ENCODE peak calls at places on chromosomes 6 and 20, in ten cellular contexts. G is aorta; K is AG04450; I is small intestine; J is heart left ventricle; D is cardiac muscle cell; B is fibroblast of lung; Q is CD8-positive, alpha-beta memory T cell; V is Peyer's patch; O is CD8-positive, alpha-beta T cell. H is an unnamed sample.

GRCh38 chr20:44370639-44371218 is 15.2 kb downstream of the HNF4A start:
- DNase-seq in I (peak; percentile 70), G (no peak), Q (no peak), B (no peak), V (no peak), K (no peak), J (no peak), O (no peak), D (no peak), H (no peak)

GRCh38 chr6:56593801-56594318 is 48.8 kb downstream of the DST start:
- DNase-seq in J (no peak), K (no peak), V (no peak), I (no peak), O (no peak), B (peak; percentile 25), Q (no peak), D (peak; percentile 6), G (no peak), H (no peak)

GRCh38 chr6:11711644-11711993 is 67.0 kb downstream of the ADTRP start:
- DNase-seq in G (no peak), K (peak; percentile 37), J (no peak), Q (peak; percentile 37), B (peak; percentile 5), D (no peak), V (no peak), O (peak; percentile 49), I (no peak), H (no peak)

GRCh38 chr6:33850294-33850693 is 46.5 kb upstream of the MLN start:
- DNase-seq in G (no peak), J (no peak), V (no peak), K (no peak), B (no peak), D (no peak), O (no peak), I (no peak), Q (no peak), H (no peak)

GRCh38 chr20:44646641-44647274 is 4.7 kb downstream of the ADA start:
- DNase-seq in I (no peak), K (no peak), O (no peak), J (no peak), B (peak; percentile 49), V (peak; percentile 74), Q (no peak), G (no peak), D (peak; percentile 30), H (no peak)

GRCh38 chr6:4460595-4461475 is 315.4 kb upstream of the CDYL start:
- DNase-seq in Q (no peak), B (peak; percentile 70), J (peak; percentile 82), D (peak; percentile 72), G (peak; percentile 84), V (no peak), K (peak; percentile 23), O (no peak), I (no peak), H (no peak)

GRCh38 chr6:5446362-5447075 is 185.2 kb downstream of the FARS2 start:
- DNase-seq in G (no peak), D (no peak), V (no peak), J (no peak), Q (no peak), O (no peak), K (no peak), B (no peak), I (no peak), H (no peak)

GRCh38 chr6:160730911-160731310 is 28.9 kb downstream of the PLG start:
- DNase-seq in I (no peak), G (no peak), K (no peak), Q (no peak), V (no peak), D (no peak), J (no peak), O (no peak), B (no peak), H (peak; percentile 23)

GRCh38 chr20:38139919-38140753 is 24.9 kb downstream of the TGM2 start:
- DNase-seq in G (peak; percentile 65), K (no peak), V (no peak), D (peak; percentile 37), Q (no peak), O (no peak), B (peak; percentile 42), J (no peak), I (peak; percentile 82), H (peak; percentile 71)

GRCh38 chr20:57688295-57688694 is 21.5 kb downstream of the PMEPA1 start:
- DNase-seq in B (no peak), D (no peak), K (no peak), V (no peak), G (no peak), J (no peak), O (no peak), I (no peak), Q (no peak), H (no peak)

GRCh38 chr6:78483141-78483540 is 384.2 kb upstream of the IRAK1BP1 start:
- DNase-seq in I (no peak), J (no peak), O (no peak), D (no peak), K (no peak), G (no peak), V (no peak), Q (no peak), B (no peak), H (no peak)

GRCh38 chr20:33568378-33569289 is 78.7 kb downstream of the CBFA2T2 start:
- DNase-seq in D (no peak), K (no peak), O (no peak), G (no peak), Q (no peak), V (no peak), I (peak; percentile 32), B (peak; percentile 15), J (no peak), H (peak; percentile 94)

GRCh38 chr6:8336406-8336805 is 98.9 kb downstream of the SLC35B3 start:
- DNase-seq in D (no peak), I (no peak), Q (no peak), V (no peak), B (no peak), K (no peak), J (no peak), G (no peak), O (no peak), H (no peak)

GRCh38 chr20:56788041-56788670 is 159.1 kb downstream of the TFAP2C start:
- DNase-seq in K (peak; percentile 69), V (no peak), D (peak; percentile 98), Q (no peak), J (no peak), B (peak; percentile 95), G (no peak), I (no peak), O (no peak), H (no peak)

GRCh38 chr20:23357767-23358562 is 4.0 kb upstream of the GZF1 start:
- DNase-seq in O (peak; percentile 100), V (peak; percentile 100), B (peak; percentile 99), J (peak; percentile 100), I (peak; percentile 100), G (peak; percentile 100), K (peak; percentile 97), D (peak; percentile 100), Q (peak; percentile 99), H (peak; percentile 99)
- H3K27me3 ChIP-seq in O (no peaks in the 10 kb centered on the region), V (no peaks in the 10 kb centered on the region), B (no peaks in the 10 kb centered on the region), J (no peaks in the 10 kb centered on the region), I (no peaks in the 10 kb centered on the region), G (no peaks in the 10 kb centered on the region), K (no peaks in the 10 kb centered on the region), D (no peaks in the 10 kb centered on the region), Q (no peaks in the 10 kb centered on the region), H (no peaks in the 10 kb centered on the region)

GRCh38 chr6:147195987-147196386 is 8.2 kb upstream of the STXBP5 start:
- DNase-seq in I (no peak), O (no peak), V (no peak), B (no peak), K (no peak), D (no peak), J (no peak), G (no peak), Q (no peak), H (no peak)
- H3K27me3 ChIP-seq in I (no peaks in the 10 kb centered on the region), O (no peaks in the 10 kb centered on the region), V (no peaks in the 10 kb centered on the region), B (no peaks in the 10 kb centered on the region), K (no peaks in the 10 kb centered on the region), D (no peaks in the 10 kb centered on the region), J (no peaks in the 10 kb centered on the region), G (no peaks in the 10 kb centered on the region), Q (no peaks in the 10 kb centered on the region), H (no peaks in the 10 kb centered on the region)

GRCh38 chr6:27669278-27669797 is 196.4 kb upstream of the ZNF184 start:
- DNase-seq in Q (no peak), I (no peak), D (no peak), J (no peak), O (no peak), K (no peak), G (no peak), V (no peak), B (no peak), H (no peak)
- H3K27me3 ChIP-seq in Q (peaks cover 84% of the 10 kb centered on the region), I (no peaks in the 10 kb centered on the region), D (peaks cover 67% of the 10 kb centered on the region), J (peaks cover 93% of the 10 kb centered on the region), O (peaks cover 75% of the 10 kb centered on the region), K (peaks cover 7% of the 10 kb centered on the region), G (no peaks in the 10 kb centered on the region), V (no peaks in the 10 kb centered on the region), B (no peaks in the 10 kb centered on the region), H (peaks cover 11% of the 10 kb centered on the region)

GRCh38 chr6:30357678-30358339 is 12.9 kb downstream of the RPP21 start:
- DNase-seq in B (peak; percentile 84), K (peak; percentile 36), G (peak; percentile 77), I (peak; percentile 42), V (no peak), O (peak; percentile 51), D (peak; percentile 90), J (no peak), Q (peak; percentile 56), H (peak; percentile 63)
- H3K27me3 ChIP-seq in B (peaks cover 28% of the 10 kb centered on the region), K (peaks cover 49% of the 10 kb centered on the region), G (no peaks in the 10 kb centered on the region), I (peaks cover 5% of the 10 kb centered on the region), V (no peaks in the 10 kb centered on the region), O (no peaks in the 10 kb centered on the region), D (peaks cover 39% of the 10 kb centered on the region), J (peaks cover 60% of the 10 kb centered on the region), Q (peaks cover 48% of the 10 kb centered on the region), H (peaks cover 49% of the 10 kb centered on the region)